ENCODE peak calls at places on chromosome 21, in five cellular contexts. X is CD8-positive, alpha-beta memory T cell; L is substantia nigra; A is testis; O is left ventricle myocardium inferior. N is an unnamed sample.

GRCh38 chr21:35719105-35719504 is 341.2 kb downstream of the SETD4 start:
- DNase-seq in X (no peak), A (no peak), L (no peak), O (no peak), N (no peak)

GRCh38 chr21:32946654-32947053 is 79.1 kb upstream of the OLIG2 start:
- DNase-seq in X (no peak), O (no peak), A (no peak), L (no peak), N (no peak)

GRCh38 chr21:36545776-36546511 is 66.0 kb upstream of the CLDN14 start:
- DNase-seq in L (no peak), A (peak), O (no peak), X (no peak), N (no peak)

GRCh38 chr21:37748351-37748750 is 167.9 kb downstream of the KCNJ6 start:
- DNase-seq in O (no peak), A (no peak), X (no peak), L (no peak), N (no peak)

GRCh38 chr21:23960769-23961168 is 1646.5 kb downstream of the MRPL39 start:
- DNase-seq in O (no peak), X (no peak), L (no peak), A (no peak), N (no peak)

GRCh38 chr21:33189845-33190244 is 39.9 kb upstream of the IFNAR2 start:
- DNase-seq in L (no peak), O (no peak), X (no peak), A (no peak), N (no peak)

GRCh38 chr21:18987515-18988026 is 584.0 kb upstream of the TMPRSS15 start:
- DNase-seq in O (no peak), L (no peak), A (peak), X (no peak), N (no peak)

GRCh38 chr21:33198346-33199135 is 31.2 kb upstream of the IFNAR2 start:
- DNase-seq in L (no peak), O (peak), A (peak), X (no peak), N (no peak)

DNA sequence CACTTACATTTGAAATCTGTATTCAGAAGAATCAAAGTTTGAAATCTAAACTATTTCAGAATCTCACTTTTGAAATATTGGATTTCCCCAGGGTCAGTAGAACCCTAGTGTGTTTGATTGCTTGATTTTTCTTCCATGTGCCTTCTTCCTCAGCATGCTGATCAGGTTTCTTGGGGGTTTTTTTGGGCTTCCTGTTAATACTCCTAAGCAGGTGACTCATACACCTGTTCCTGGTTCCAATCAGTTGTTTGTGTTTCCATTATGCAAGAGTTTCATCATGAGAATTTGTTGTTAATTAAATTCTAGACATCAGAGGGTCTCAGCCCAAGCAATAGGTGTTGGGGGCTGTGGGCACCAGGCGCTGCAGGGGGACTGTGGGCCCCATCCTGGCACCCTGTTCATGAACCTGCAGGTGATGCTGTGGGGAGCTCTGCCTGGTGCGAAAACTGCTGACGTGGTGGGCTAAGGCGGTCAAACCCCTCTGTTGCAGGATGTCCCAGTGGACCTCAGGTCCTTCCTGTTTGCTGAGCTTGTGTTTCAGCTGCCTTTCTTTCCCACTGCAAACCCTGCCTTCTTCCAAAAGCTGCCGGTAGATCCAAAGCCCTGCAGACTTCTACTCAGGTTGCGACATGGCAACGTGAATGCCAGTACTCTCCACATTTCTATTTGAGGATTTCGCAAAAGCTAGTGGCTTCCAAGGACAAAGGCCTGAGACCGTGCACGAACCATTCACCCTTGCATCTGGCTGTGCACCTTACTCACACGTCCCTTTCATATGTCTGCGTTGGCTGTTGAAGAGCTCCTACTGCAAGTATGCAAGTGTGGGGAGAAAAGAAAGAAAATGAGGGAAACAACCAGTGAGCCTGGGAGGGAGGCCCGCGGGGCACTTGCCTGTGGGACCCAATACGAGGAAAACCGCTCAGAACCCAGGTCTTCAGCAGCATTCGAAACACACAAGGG is 6.4 kb upstream of the RRP1 start:
- DNase-seq in L (no peak), A (no peak), X (no peak), O (no peak), N (no peak)
- H3K27ac ChIP-seq in L (no peak), A (no peak), X (no peak), O (no peak), N (no peak)

GRCh38 chr21:41228958-41229357 is 61.0 kb downstream of the BACE2 start:
- DNase-seq in O (no peak), X (no peak), L (no peak), A (no peak), N (no peak)

GRCh38 chr21:41228492-41228891 is 60.5 kb downstream of the BACE2 start:
- DNase-seq in A (no peak), X (no peak), O (no peak), L (no peak), N (no peak)

GRCh38 chr21:41226853-41227252 is 58.9 kb downstream of the BACE2 start:
- DNase-seq in L (no peak), O (no peak), A (no peak), X (no peak), N (no peak)

GRCh38 chr21:41228006-41228370 is 60.0 kb downstream of the BACE2 start:
- DNase-seq in X (no peak), A (no peak), L (no peak), O (no peak), N (no peak)

DNA sequence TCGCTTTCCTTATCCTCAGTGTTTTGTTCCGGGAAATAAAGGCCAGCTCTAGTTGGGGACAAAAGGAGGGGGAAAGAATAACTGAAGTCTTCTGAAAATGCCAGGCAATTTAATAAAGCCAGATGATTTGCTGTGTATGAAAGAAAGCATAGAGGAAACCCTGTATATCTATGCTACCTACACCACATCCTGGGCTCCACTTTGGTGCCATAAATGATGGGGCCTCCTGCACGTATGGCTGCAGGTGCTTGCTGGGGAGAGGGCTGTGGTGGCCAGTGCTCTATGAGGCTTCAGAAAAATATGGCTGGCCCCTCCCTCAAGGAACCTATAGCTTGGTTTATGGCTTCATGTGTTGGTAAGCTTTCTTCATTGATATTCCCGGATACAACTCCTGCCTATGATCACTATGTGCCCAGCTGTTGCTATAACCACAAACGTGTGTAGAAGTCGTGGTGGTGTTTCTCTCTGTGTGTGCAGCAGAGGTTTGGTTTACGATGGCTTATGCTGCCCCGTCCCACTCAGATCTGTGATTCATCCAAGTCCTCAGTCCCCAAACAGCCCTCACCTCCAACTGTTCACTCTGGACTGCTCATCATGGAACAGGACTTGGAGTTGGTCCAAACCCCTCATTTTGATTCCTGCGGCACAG is 59.5 kb downstream of the BACE2 start:
- DNase-seq in O (no peak), L (no peak), X (no peak), A (no peak), N (no peak)
- H3K27ac ChIP-seq in O (no peak), L (no peak), X (no peak), A (no peak), N (no peak)

DNA sequence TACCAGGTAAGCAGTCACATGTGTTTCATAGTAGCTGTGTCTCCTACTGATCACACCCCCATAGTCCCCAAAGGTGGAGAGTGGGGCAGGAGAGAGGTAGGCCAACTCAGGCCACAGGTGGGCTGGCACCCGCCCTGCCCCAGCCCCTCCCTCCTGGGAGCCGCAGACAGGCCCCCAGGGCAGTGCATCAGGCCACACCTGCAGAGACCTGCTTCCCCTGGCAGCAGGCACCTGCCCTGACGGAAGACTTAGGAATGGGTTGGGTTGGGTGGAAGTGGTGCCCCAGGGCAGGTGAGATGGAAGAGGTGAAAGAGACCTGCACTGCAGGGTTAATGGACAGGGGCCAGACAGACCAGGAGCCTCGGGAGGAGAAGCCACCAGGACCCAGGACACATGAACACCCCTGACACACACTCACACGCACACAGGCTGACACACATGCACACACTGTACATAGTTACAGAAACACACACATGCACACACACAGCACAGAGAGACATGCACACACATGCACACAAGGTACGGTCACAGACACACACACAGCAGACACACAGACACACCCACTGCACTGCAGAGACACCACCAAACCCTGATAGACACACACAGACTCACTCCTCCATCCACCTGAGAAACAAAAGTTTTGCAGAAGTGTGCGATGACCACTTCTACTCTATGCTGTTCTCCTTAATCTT is 1.7 kb upstream of the COL18A1 start:
- DNase-seq in A (no peak), L (no peak), X (no peak), O (peak), N (peak)
- H3K27ac ChIP-seq in A (no peak), L (no peak), X (no peak), O (peak), N (peak)

GRCh38 chr21:44957901-44958451 is 18.1 kb downstream of the SLX9 start:
- DNase-seq in X (no peak), L (no peak), O (peak), A (no peak), N (no peak)
- H3K27ac ChIP-seq in X (no peak), L (no peak), O (peak), A (no peak), N (peak)

GRCh38 chr21:31945576-31945975 is 72.8 kb downstream of the HUNK start:
- DNase-seq in X (no peak), A (no peak), O (no peak), L (no peak), N (no peak)

GRCh38 chr21:31943586-31943985 is 70.8 kb downstream of the HUNK start:
- DNase-seq in O (no peak), L (no peak), A (peak), X (no peak), N (no peak)

GRCh38 chr21:31948681-31949080 is 75.9 kb downstream of the HUNK start:
- DNase-seq in A (peak), O (no peak), L (no peak), X (no peak), N (no peak)

GRCh38 chr21:31945116-31945515 is 72.3 kb downstream of the HUNK start:
- DNase-seq in L (no peak), X (no peak), O (no peak), A (no peak), N (no peak)

GRCh38 chr21:31946236-31946635 is 73.4 kb downstream of the HUNK start:
- DNase-seq in A (no peak), O (no peak), X (no peak), L (no peak), N (no peak)
- H3K27ac ChIP-seq in A (no peak), O (no peak), X (no peak), L (no peak), N (no peak)

GRCh38 chr21:29261555-29262540 is 36.9 kb upstream of the BACH1 start:
- DNase-seq in A (no peak), L (no peak), X (no peak), O (no peak), N (no peak)

GRCh38 chr21:29257701-29258100 is 41.0 kb upstream of the BACH1 start:
- DNase-seq in L (no peak), X (no peak), O (no peak), A (no peak), N (no peak)

GRCh38 chr21:29260461-29260860 is 38.3 kb upstream of the BACH1 start:
- DNase-seq in O (no peak), L (no peak), A (no peak), X (no peak), N (no peak)

GRCh38 chr21:29256125-29256895 is 42.4 kb upstream of the BACH1 start:
- DNase-seq in L (no peak), O (no peak), A (no peak), X (no peak), N (no peak)

DNA sequence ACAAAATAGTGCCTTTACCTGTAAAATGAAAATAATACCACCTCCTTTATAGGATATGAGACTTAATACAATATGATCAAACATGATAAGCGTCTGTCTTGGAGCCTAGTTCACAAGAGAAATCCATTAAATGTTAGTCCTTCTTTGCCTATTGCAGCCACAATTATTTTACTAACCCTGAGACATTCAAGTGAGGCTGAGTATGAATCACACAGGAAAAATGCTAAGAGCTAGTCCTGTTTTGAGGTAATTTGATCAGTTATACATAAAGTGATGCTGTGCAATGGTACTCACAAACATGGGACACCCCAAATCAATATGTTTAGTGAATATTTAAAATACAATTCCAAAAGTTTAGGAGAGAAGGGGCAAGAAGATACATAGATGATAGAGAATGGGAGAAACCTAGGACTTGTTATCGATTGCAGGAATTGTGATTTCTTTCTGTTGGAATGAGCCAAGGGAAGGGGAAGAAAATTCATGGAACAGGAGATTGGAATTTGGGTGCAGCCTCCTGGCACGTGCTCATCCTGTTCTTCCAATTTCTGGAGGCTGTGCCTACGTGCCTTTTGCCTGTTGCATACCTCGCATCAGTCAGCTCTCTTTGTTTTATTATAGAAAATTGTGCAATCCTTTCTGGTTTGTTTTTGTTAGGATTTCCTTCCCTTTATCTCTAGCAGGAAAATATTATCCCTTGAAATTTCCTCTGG is 39.9 kb upstream of the BACH1 start:
- DNase-seq in L (no peak), A (no peak), O (no peak), X (no peak), N (no peak)
- H3K27ac ChIP-seq in L (no peak), A (no peak), O (no peak), X (no peak), N (no peak)

DNA sequence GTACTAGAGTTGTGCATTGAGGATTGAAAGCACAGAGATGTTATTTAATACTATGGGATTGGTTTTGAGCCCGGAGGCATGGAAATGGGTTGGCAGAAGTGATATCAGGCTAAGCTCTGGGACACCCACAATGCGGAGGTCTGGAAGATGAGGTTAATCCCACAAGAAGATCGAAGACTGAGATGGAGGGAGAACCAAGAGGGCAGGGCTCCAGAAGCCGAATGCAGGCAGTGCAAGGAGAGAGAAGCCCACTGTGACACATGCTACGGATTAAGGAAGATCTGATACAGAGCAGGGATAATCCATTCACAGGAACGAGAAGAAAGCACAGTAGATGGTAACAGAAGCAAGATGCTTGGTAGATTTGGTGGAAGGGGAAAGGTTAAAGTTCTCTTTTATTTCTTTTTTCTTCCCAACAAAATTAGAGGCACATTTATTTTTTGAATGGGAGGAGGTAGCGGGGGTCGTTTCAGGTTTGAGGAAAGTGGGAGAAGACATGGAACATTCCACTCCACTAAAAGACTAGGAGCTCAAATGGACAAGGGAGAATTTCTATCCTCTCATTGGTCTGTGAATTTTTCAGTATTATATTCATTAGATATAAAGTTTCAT is 113.2 kb downstream of the NCAM2 start:
- DNase-seq in X (no peak), L (no peak), A (no peak), O (no peak), N (no peak)
- H3K27ac ChIP-seq in X (no peak), L (no peak), A (no peak), O (no peak), N (no peak)

GRCh38 chr21:39055167-39055767 is 128.0 kb downstream of the PSMG1 start:
- DNase-seq in O (no peak), X (no peak), A (no peak), L (no peak), N (no peak)
- H3K27ac ChIP-seq in O (peak), X (no peak), A (no peak), L (no peak), N (no peak)

GRCh38 chr21:17930102-17930501 is 110.9 kb upstream of the C21orf91 start:
- DNase-seq in A (no peak), O (no peak), L (no peak), X (no peak), N (no peak)

GRCh38 chr21:17929514-17929913 is 110.4 kb upstream of the C21orf91 start:
- DNase-seq in L (no peak), X (no peak), A (no peak), O (no peak), N (no peak)

GRCh38 chr21:17925900-17926299 is 106.7 kb upstream of the C21orf91 start:
- DNase-seq in A (no peak), O (no peak), L (no peak), X (no peak), N (no peak)

GRCh38 chr21:17925000-17925610 is 105.9 kb upstream of the C21orf91 start:
- DNase-seq in O (no peak), L (no peak), X (peak), A (peak), N (no peak)

GRCh38 chr21:17931080-17931479 is 111.9 kb upstream of the C21orf91 start:
- DNase-seq in O (no peak), X (no peak), A (no peak), L (no peak), N (no peak)
- H3K27ac ChIP-seq in O (no peak), X (no peak), A (no peak), L (no peak), N (no peak)

GRCh38 chr21:44003307-44003966 is 8.7 kb upstream of the TRAPPC10 start:
- DNase-seq in A (no peak), L (no peak), X (no peak), O (no peak), N (no peak)

GRCh38 chr21:44006656-44007055 is 5.5 kb upstream of the TRAPPC10 start:
- DNase-seq in A (peak), L (no peak), O (peak), X (no peak), N (no peak)

GRCh38 chr21:44005593-44005992 is 6.5 kb upstream of the TRAPPC10 start:
- DNase-seq in O (no peak), A (no peak), L (no peak), X (no peak), N (no peak)

GRCh38 chr21:44005071-44005470 is 7.0 kb upstream of the TRAPPC10 start:
- DNase-seq in L (no peak), X (no peak), O (no peak), A (no peak), N (no peak)

GRCh38 chr21:44006017-44006624 is 6.0 kb upstream of the TRAPPC10 start:
- DNase-seq in O (no peak), X (no peak), A (peak), L (no peak), N (peak)
- H3K27ac ChIP-seq in O (peak), X (no peak), A (peak), L (peak), N (no peak)

N was measured in ovary.